ENCODE peak calls at places on chromosome 1, in eight cellular contexts. One of them, this sample, is unnamed.

GRCh38 chr1:204513117-204513716 is 3.0 kb upstream of the MDM4 start:
- DNase-seq in H9: no peak
- DNase-seq in adrenal gland: no peak
- DNase-seq in prostate gland: no peak
- DNase-seq in PC-9: no peak
- DNase-seq in CD4-positive, alpha-beta T cell: peak
- DNase-seq in astrocyte: no peak
- DNase-seq in heart left ventricle: no peak
- DNase-seq in this sample: no peak

GRCh38 chr1:172429324-172430127 is 9.0 kb downstream of the C1orf105 start:
- DNase-seq in heart left ventricle: peak
- DNase-seq in prostate gland: peak
- DNase-seq in CD4-positive, alpha-beta T cell: no peak
- DNase-seq in H9: no peak
- DNase-seq in PC-9: peak
- DNase-seq in adrenal gland: peak
- DNase-seq in astrocyte: peak
- DNase-seq in this sample: no peak

GRCh38 chr1:115320368-115320767 is 17.7 kb downstream of the NGF start:
- DNase-seq in CD4-positive, alpha-beta T cell: no peak
- DNase-seq in heart left ventricle: no peak
- DNase-seq in astrocyte: no peak
- DNase-seq in PC-9: peak
- DNase-seq in prostate gland: no peak
- DNase-seq in H9: no peak
- DNase-seq in adrenal gland: no peak
- DNase-seq in this sample: no peak

GRCh38 chr1:91537281-91538069 is 36.8 kb downstream of the CDC7 start:
- DNase-seq in PC-9: no peak
- DNase-seq in astrocyte: peak
- DNase-seq in CD4-positive, alpha-beta T cell: no peak
- DNase-seq in prostate gland: no peak
- DNase-seq in H9: no peak
- DNase-seq in heart left ventricle: no peak
- DNase-seq in adrenal gland: no peak
- DNase-seq in this sample: peak

GRCh38 chr1:18234790-18235242 is 127.2 kb downstream of the IGSF21 start:
- DNase-seq in astrocyte: no peak
- DNase-seq in CD4-positive, alpha-beta T cell: no peak
- DNase-seq in heart left ventricle: no peak
- DNase-seq in H9: peak
- DNase-seq in prostate gland: peak
- DNase-seq in PC-9: peak
- DNase-seq in adrenal gland: peak
- DNase-seq in this sample: no peak

GRCh38 chr1:12706061-12706460 is 9.8 kb upstream of the AADACL3 start:
- DNase-seq in CD4-positive, alpha-beta T cell: no peak
- DNase-seq in adrenal gland: no peak
- DNase-seq in H9: no peak
- DNase-seq in astrocyte: no peak
- DNase-seq in prostate gland: no peak
- DNase-seq in PC-9: no peak
- DNase-seq in heart left ventricle: no peak
- DNase-seq in this sample: no peak

GRCh38 chr1:228867093-228867950 is 132.0 kb downstream of the RHOU start:
- DNase-seq in PC-9: no peak
- DNase-seq in adrenal gland: no peak
- DNase-seq in heart left ventricle: no peak
- DNase-seq in CD4-positive, alpha-beta T cell: no peak
- DNase-seq in astrocyte: peak
- DNase-seq in H9: peak
- DNase-seq in prostate gland: no peak
- DNase-seq in this sample: no peak

GRCh38 chr1:92653605-92654381 is 131.1 kb downstream of the EVI5 start:
- DNase-seq in CD4-positive, alpha-beta T cell: no peak
- DNase-seq in astrocyte: no peak
- DNase-seq in PC-9: no peak
- DNase-seq in heart left ventricle: no peak
- DNase-seq in H9: no peak
- DNase-seq in prostate gland: no peak
- DNase-seq in adrenal gland: no peak
- DNase-seq in this sample: no peak

GRCh38 chr1:58975888-58976287 is 192.0 kb upstream of the JUN start:
- DNase-seq in CD4-positive, alpha-beta T cell: no peak
- DNase-seq in PC-9: no peak
- DNase-seq in heart left ventricle: no peak
- DNase-seq in H9: no peak
- DNase-seq in astrocyte: no peak
- DNase-seq in adrenal gland: no peak
- DNase-seq in prostate gland: peak
- DNase-seq in this sample: no peak

GRCh38 chr1:212237651-212238050 is 47.6 kb upstream of the PPP2R5A start:
- DNase-seq in PC-9: no peak
- DNase-seq in heart left ventricle: no peak
- DNase-seq in H9: no peak
- DNase-seq in astrocyte: no peak
- DNase-seq in CD4-positive, alpha-beta T cell: no peak
- DNase-seq in adrenal gland: no peak
- DNase-seq in prostate gland: no peak
- DNase-seq in this sample: no peak

GRCh38 chr1:205750683-205751651 is 985 bp upstream of the NUCKS1 start:
- DNase-seq in PC-9: no peak
- DNase-seq in adrenal gland: no peak
- DNase-seq in CD4-positive, alpha-beta T cell: no peak
- DNase-seq in H9: peak
- DNase-seq in astrocyte: no peak
- DNase-seq in prostate gland: no peak
- DNase-seq in heart left ventricle: no peak
- DNase-seq in this sample: no peak

GRCh38 chr1:200226268-200226968 is 183.4 kb downstream of the ZNF281 start:
- DNase-seq in PC-9: no peak
- DNase-seq in H9: peak
- DNase-seq in astrocyte: peak
- DNase-seq in CD4-positive, alpha-beta T cell: no peak
- DNase-seq in prostate gland: no peak
- DNase-seq in heart left ventricle: no peak
- DNase-seq in adrenal gland: no peak
- DNase-seq in this sample: no peak

GRCh38 chr1:60283690-60284089 is 210.1 kb upstream of the C1orf87 start:
- DNase-seq in prostate gland: no peak
- DNase-seq in H9: no peak
- DNase-seq in PC-9: no peak
- DNase-seq in CD4-positive, alpha-beta T cell: no peak
- DNase-seq in heart left ventricle: no peak
- DNase-seq in astrocyte: no peak
- DNase-seq in adrenal gland: peak
- DNase-seq in this sample: no peak

GRCh38 chr1:6634278-6635052 is 9.8 kb downstream of the THAP3 start:
- DNase-seq in PC-9: peak
- DNase-seq in H9: peak
- DNase-seq in heart left ventricle: peak
- DNase-seq in CD4-positive, alpha-beta T cell: no peak
- DNase-seq in adrenal gland: peak
- DNase-seq in prostate gland: peak
- DNase-seq in astrocyte: no peak
- DNase-seq in this sample: no peak
- TF ChIP-seq CTCF in PC-9: peak
- TF ChIP-seq CTCF in H9: peak
- TF ChIP-seq CTCF in heart left ventricle: peak
- TF ChIP-seq CTCF in CD4-positive, alpha-beta T cell: peak
- TF ChIP-seq CTCF in adrenal gland: peak
- TF ChIP-seq CTCF in prostate gland: peak
- TF ChIP-seq CTCF in astrocyte: peak
- TF ChIP-seq CTCF in this sample: peak

GRCh38 chr1:159944623-159945455 is 574 bp downstream of the IGSF9 start:
- DNase-seq in heart left ventricle: no peak
- DNase-seq in CD4-positive, alpha-beta T cell: no peak
- DNase-seq in prostate gland: no peak
- DNase-seq in H9: peak
- DNase-seq in astrocyte: no peak
- DNase-seq in adrenal gland: no peak
- DNase-seq in PC-9: no peak
- DNase-seq in this sample: no peak

GRCh38 chr1:159947942-159948341 is 2.5 kb upstream of the IGSF9 start:
- DNase-seq in astrocyte: no peak
- DNase-seq in adrenal gland: no peak
- DNase-seq in CD4-positive, alpha-beta T cell: no peak
- DNase-seq in H9: no peak
- DNase-seq in prostate gland: no peak
- DNase-seq in heart left ventricle: no peak
- DNase-seq in PC-9: no peak
- DNase-seq in this sample: no peak

GRCh38 chr1:159943908-159944622 is 1.3 kb downstream of the IGSF9 start:
- DNase-seq in CD4-positive, alpha-beta T cell: no peak
- DNase-seq in PC-9: no peak
- DNase-seq in heart left ventricle: no peak
- DNase-seq in astrocyte: no peak
- DNase-seq in adrenal gland: no peak
- DNase-seq in H9: no peak
- DNase-seq in prostate gland: peak
- DNase-seq in this sample: no peak

GRCh38 chr1:159946242-159947187 is 1.1 kb upstream of the IGSF9 start:
- DNase-seq in CD4-positive, alpha-beta T cell: no peak
- DNase-seq in H9: peak
- DNase-seq in prostate gland: no peak
- DNase-seq in heart left ventricle: no peak
- DNase-seq in adrenal gland: no peak
- DNase-seq in PC-9: no peak
- DNase-seq in astrocyte: no peak
- DNase-seq in this sample: no peak

DNA sequence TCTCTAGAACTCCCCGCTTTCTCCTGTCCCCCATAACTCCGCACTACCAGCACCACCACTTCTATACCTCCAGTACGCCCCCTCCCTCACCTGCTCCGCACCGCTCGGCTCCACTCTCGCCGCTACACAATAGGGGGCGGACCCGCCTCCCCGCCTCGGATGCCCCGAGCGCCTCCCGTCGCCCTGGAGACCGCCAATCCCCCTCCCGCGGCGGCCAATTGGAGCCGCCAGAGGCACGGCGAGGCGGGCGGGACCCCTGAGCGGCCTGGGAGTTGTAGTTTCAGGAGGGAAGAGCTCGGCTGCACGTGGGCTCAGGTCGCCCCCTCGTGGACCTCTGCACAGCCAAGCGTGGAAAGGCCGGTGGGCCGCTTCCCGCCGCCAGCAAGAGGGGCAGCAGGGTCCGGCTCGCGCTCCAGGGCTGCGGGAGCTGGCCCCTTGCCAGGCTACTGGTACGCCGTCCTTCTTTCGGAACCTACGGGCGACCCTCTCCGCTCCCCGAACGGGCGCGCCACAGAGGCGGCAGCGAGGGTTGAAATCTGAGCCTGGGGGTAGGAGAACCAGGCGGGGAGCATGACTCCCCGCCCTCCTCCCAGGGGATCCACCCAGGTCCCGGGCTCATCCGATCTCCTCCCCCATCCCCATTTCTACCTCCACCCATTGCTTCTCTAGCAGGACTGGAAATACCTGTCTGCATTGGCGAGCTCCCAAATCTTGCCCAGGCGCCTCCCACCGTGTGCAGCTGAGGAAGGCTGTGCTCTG is at the start of gene IGSF9:
- DNase-seq in prostate gland: peak
- DNase-seq in PC-9: peak
- DNase-seq in H9: peak
- DNase-seq in astrocyte: peak
- DNase-seq in heart left ventricle: peak
- DNase-seq in CD4-positive, alpha-beta T cell: peak
- DNase-seq in adrenal gland: peak
- DNase-seq in this sample: no peak
- H3K27ac ChIP-seq in prostate gland: peak
- H3K27ac ChIP-seq in PC-9: peak
- H3K27ac ChIP-seq in H9: no peak
- H3K27ac ChIP-seq in astrocyte: no peak
- H3K27ac ChIP-seq in heart left ventricle: no peak
- H3K27ac ChIP-seq in CD4-positive, alpha-beta T cell: no peak
- H3K27ac ChIP-seq in adrenal gland: no peak
- H3K27ac ChIP-seq in this sample: no peak

GRCh38 chr1:38090796-38091195 is 44.2 kb upstream of the POU3F1 start:
- DNase-seq in H9: no peak
- DNase-seq in adrenal gland: no peak
- DNase-seq in PC-9: no peak
- DNase-seq in prostate gland: no peak
- DNase-seq in CD4-positive, alpha-beta T cell: no peak
- DNase-seq in heart left ventricle: no peak
- DNase-seq in astrocyte: no peak
- DNase-seq in this sample: no peak

GRCh38 chr1:38087676-38088075 is 41.1 kb upstream of the POU3F1 start:
- DNase-seq in astrocyte: no peak
- DNase-seq in heart left ventricle: no peak
- DNase-seq in H9: no peak
- DNase-seq in adrenal gland: no peak
- DNase-seq in CD4-positive, alpha-beta T cell: no peak
- DNase-seq in PC-9: no peak
- DNase-seq in prostate gland: no peak
- DNase-seq in this sample: no peak

GRCh38 chr1:38089712-38090360 is 43.2 kb upstream of the POU3F1 start:
- DNase-seq in adrenal gland: no peak
- DNase-seq in H9: no peak
- DNase-seq in CD4-positive, alpha-beta T cell: no peak
- DNase-seq in heart left ventricle: no peak
- DNase-seq in prostate gland: no peak
- DNase-seq in astrocyte: no peak
- DNase-seq in PC-9: no peak
- DNase-seq in this sample: no peak

GRCh38 chr1:38085666-38086305 is 39.2 kb upstream of the POU3F1 start:
- DNase-seq in astrocyte: no peak
- DNase-seq in prostate gland: no peak
- DNase-seq in H9: no peak
- DNase-seq in CD4-positive, alpha-beta T cell: no peak
- DNase-seq in adrenal gland: no peak
- DNase-seq in heart left ventricle: no peak
- DNase-seq in PC-9: no peak
- DNase-seq in this sample: no peak

GRCh38 chr1:38088366-38088765 is 41.8 kb upstream of the POU3F1 start:
- DNase-seq in PC-9: no peak
- DNase-seq in heart left ventricle: no peak
- DNase-seq in CD4-positive, alpha-beta T cell: no peak
- DNase-seq in H9: peak
- DNase-seq in prostate gland: no peak
- DNase-seq in adrenal gland: no peak
- DNase-seq in astrocyte: no peak
- DNase-seq in this sample: no peak
- TF ChIP-seq CTCF in PC-9: no peak
- TF ChIP-seq CTCF in heart left ventricle: no peak
- TF ChIP-seq CTCF in CD4-positive, alpha-beta T cell: no peak
- TF ChIP-seq CTCF in H9: peak
- TF ChIP-seq CTCF in prostate gland: no peak
- TF ChIP-seq CTCF in adrenal gland: no peak
- TF ChIP-seq CTCF in astrocyte: no peak
- TF ChIP-seq CTCF in this sample: no peak

DNA sequence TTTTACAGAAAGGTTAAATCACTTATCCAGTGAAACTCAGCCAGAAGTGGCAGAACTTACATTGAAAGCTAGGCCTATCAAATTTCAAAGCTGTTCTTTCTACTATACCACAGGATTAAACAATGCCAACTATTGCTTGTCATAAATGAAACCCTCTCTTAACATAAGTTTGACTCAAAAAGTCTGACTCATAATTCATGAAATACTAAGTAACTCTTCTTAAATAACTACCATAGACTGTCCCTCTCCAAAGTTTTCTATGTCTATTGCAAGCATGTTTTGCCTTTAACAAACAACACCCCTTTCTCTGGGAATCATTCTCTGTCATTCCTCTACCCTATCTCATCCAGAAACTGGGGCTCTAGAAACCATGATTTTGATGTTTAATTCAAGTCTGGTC is 109.5 kb upstream of the UBE2U start:
- DNase-seq in prostate gland: no peak
- DNase-seq in H9: no peak
- DNase-seq in adrenal gland: no peak
- DNase-seq in CD4-positive, alpha-beta T cell: no peak
- DNase-seq in astrocyte: peak
- DNase-seq in heart left ventricle: no peak
- DNase-seq in PC-9: no peak
- DNase-seq in this sample: no peak
- H3K27ac ChIP-seq in prostate gland: no peak
- H3K27ac ChIP-seq in H9: no peak
- H3K27ac ChIP-seq in adrenal gland: no peak
- H3K27ac ChIP-seq in CD4-positive, alpha-beta T cell: no peak
- H3K27ac ChIP-seq in astrocyte: no peak
- H3K27ac ChIP-seq in heart left ventricle: peak
- H3K27ac ChIP-seq in PC-9: no peak
- H3K27ac ChIP-seq in this sample: no peak

This sample was measured in AG04450.